ENCODE peak calls at places on chromosomes 11 and 22, in eight cellular contexts. Q is HepG2, L is B cell, Z is esophagus squamous epithelium, M is uterus, Y is choroid plexus epithelial cell, P is IMR-90, G is sigmoid colon. W is an unnamed sample.

GRCh38 chr11:86787018-86787417 is 13.3 kb upstream of the PRSS23 start:
- DNase-seq in Z (no peak), Y (no peak), L (no peak), Q (no peak), P (no peak), G (no peak), M (no peak), W (no peak)

GRCh38 chr22:46844606-46845210 is 82.3 kb downstream of the TBC1D22A start:
- DNase-seq in G (no peak), Z (no peak), M (no peak), Q (no peak), L (no peak), P (no peak), Y (no peak), W (no peak)

GRCh38 chr11:74011360-74012071 is 2.6 kb upstream of the UCP3 start:
- DNase-seq in P (peak; percentile 38), G (peak; percentile 62), Z (no peak), Y (peak; percentile 78), L (peak; percentile 56), Q (no peak), M (no peak), W (peak; percentile 29)

GRCh38 chr11:123381817-123382554 is 48.1 kb upstream of the GRAMD1B start:
- DNase-seq in Y (no peak), M (no peak), G (no peak), P (no peak), L (no peak), Q (no peak), Z (no peak), W (no peak)

GRCh38 chr22:42817556-42817955 is 39.5 kb downstream of the ARFGAP3 start:
- DNase-seq in Z (no peak), M (no peak), Q (no peak), G (no peak), P (no peak), L (no peak), Y (peak; percentile 45), W (no peak)

GRCh38 chr22:33467718-33468117 is 409.5 kb upstream of the SYN3 start:
- DNase-seq in M (no peak), Q (no peak), P (no peak), G (no peak), Z (no peak), Y (peak; percentile 26), L (no peak), W (peak; percentile 42)

GRCh38 chr11:31340903-31341572 is 28.5 kb downstream of the DCDC1 start:
- DNase-seq in Y (peak; percentile 71), L (no peak), Q (peak; percentile 45), G (no peak), Z (no peak), M (no peak), P (peak; percentile 41), W (peak; percentile 46)

GRCh38 chr11:68379216-68379615 is 66.8 kb downstream of the LRP5 start:
- DNase-seq in Y (peak; percentile 78), Z (no peak), Q (no peak), G (no peak), L (no peak), M (no peak), P (no peak), W (no peak)

GRCh38 chr11:19882356-19882755 is 169.7 kb downstream of the NAV2 start:
- DNase-seq in Y (no peak), G (no peak), P (no peak), M (no peak), Z (no peak), L (no peak), Q (no peak), W (no peak)

GRCh38 chr22:47762141-47762540 is 999.7 kb downstream of the TBC1D22A start:
- DNase-seq in Q (no peak), G (no peak), P (no peak), M (no peak), L (no peak), Y (no peak), Z (no peak), W (no peak)

GRCh38 chr11:80937831-80938230 is 1497.0 kb upstream of the TENM4 start:
- DNase-seq in Z (no peak), L (no peak), M (no peak), Y (peak; percentile 10), P (no peak), Q (no peak), G (no peak), W (no peak)

GRCh38 chr11:99098258-99098657 is 77.5 kb downstream of the CNTN5 start:
- DNase-seq in Q (no peak), L (no peak), M (no peak), Z (no peak), G (no peak), Y (no peak), P (no peak), W (no peak)

GRCh38 chr11:44371706-44372105 is 61.8 kb upstream of the ALX4 start:
- DNase-seq in P (no peak), Z (no peak), L (no peak), Q (no peak), G (no peak), Y (no peak), M (no peak), W (no peak)

GRCh38 chr22:46122511-46122971 is 27.8 kb upstream of the PPARA start:
- DNase-seq in M (peak; percentile 77), Q (peak; percentile 37), Y (peak; percentile 65), P (peak; percentile 46), G (peak; percentile 88), L (peak; percentile 90), Z (no peak), W (peak; percentile 62)

DNA sequence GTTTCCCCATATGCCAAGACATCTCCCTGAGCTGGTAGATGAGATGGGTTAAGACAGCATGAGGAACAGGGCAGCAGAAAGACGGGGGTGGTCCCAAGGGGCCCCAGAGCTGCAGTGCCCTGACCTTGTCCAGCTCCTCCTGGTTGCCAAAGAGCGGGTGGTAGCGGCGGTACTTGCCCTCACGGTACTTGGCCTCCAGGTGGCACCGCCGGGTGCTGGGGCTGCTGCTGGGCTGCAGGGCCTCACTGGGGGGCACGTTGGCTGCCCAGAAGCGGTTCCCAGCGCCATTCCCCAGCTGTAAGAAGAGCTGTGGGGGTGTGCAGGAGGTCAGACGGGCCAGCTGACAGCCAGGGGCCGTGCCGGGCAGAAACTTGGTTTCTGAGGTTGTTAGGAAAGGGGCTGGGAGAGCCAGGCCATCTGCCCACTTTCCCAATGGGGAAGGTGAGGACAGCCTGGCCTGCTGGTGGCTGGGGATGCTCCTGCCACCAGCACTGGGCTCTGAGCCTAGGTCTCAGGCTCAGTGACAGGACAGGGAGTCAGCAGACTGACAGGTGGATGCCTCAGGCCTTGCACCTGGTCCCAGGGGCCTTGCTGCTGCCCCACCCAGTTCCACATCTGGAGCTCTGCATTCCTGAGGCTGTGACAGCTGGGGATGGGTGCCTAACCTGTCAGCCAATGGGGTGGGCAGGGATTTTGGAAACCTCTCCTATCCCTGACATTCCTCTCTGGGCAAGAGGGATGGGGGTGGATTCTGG is 30.0 kb upstream of the PDE2A start:
- DNase-seq in L (no peak), M (no peak), Z (no peak), Y (no peak), Q (no peak), P (no peak), G (no peak), W (peak; percentile 30)
- TF ChIP-seq CTCF in L (no peak), M (no peak), Z (no peak), Y (peak; percentile 31), Q (no peak), P (peak; percentile 20), G (no peak), W (peak; percentile 34)

GRCh38 chr11:115241899-115242298 is 262.3 kb downstream of the CADM1 start:
- DNase-seq in P (no peak), Z (no peak), Q (no peak), G (no peak), Y (no peak), L (no peak), M (no peak), W (no peak)

GRCh38 chr11:115234794-115235193 is 269.4 kb downstream of the CADM1 start:
- DNase-seq in Q (no peak), M (no peak), Z (no peak), L (no peak), G (no peak), Y (no peak), P (no peak), W (no peak)

GRCh38 chr11:115237578-115237977 is 266.6 kb downstream of the CADM1 start:
- DNase-seq in P (no peak), Y (no peak), G (no peak), Q (no peak), M (no peak), L (no peak), Z (no peak), W (no peak)

GRCh38 chr11:115238086-115238485 is 266.1 kb downstream of the CADM1 start:
- DNase-seq in Y (no peak), M (no peak), G (no peak), L (no peak), Q (no peak), P (no peak), Z (no peak), W (no peak)

DNA sequence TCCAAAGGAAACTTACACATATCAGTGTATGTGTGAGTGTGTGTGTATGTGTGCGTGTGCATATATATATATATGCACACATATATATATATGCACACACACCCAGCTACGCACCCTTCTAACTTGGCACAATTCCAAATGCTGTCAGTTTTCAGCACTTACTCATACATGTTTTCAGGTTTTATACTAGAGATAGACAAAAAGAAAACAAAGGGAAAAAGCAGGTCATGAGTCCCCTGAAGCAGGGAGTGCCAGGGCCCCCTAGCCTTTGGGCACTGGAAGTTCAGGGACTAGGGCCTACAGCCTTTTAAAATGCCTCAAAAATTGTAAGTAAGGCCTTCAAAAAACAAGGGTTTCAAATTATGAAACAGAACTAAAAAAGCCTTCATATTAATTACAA is 265.4 kb downstream of the CADM1 start:
- DNase-seq in M (no peak), Y (peak; percentile 52), Z (no peak), G (no peak), P (no peak), L (no peak), Q (no peak), W (no peak)
- TF ChIP-seq CTCF in M (no peak), Y (peak; percentile 58), Z (no peak), G (no peak), P (no peak), L (no peak), Q (no peak), W (no peak)

GRCh38 chr11:101475699-101476098 is 108.1 kb downstream of the TRPC6 start:
- DNase-seq in P (no peak), M (no peak), G (no peak), Z (no peak), Y (no peak), L (no peak), Q (no peak), W (no peak)

GRCh38 chr11:101466352-101466751 is 117.5 kb downstream of the TRPC6 start:
- DNase-seq in L (no peak), M (no peak), Z (no peak), G (no peak), P (no peak), Q (no peak), Y (no peak), W (no peak)

GRCh38 chr11:101474666-101475065 is 109.1 kb downstream of the TRPC6 start:
- DNase-seq in P (no peak), G (no peak), M (no peak), L (no peak), Q (no peak), Z (no peak), Y (no peak), W (no peak)

GRCh38 chr11:101470881-101471535 is 112.8 kb downstream of the TRPC6 start:
- DNase-seq in M (no peak), Q (peak; percentile 25), Y (no peak), L (no peak), P (peak; percentile 75), Z (no peak), G (no peak), W (no peak)

GRCh38 chr11:101470414-101470813 is 113.4 kb downstream of the TRPC6 start:
- DNase-seq in G (no peak), P (peak; percentile 22), Y (no peak), Q (no peak), Z (no peak), L (no peak), M (no peak), W (no peak)
- TF ChIP-seq CTCF in G (no peak), P (no peak), Y (no peak), Q (no peak), Z (no peak), L (no peak), M (no peak), W (no peak)

GRCh38 chr11:124945826-124946225 is 8.2 kb upstream of the CCDC15 start:
- DNase-seq in Z (no peak), M (no peak), P (no peak), Y (no peak), Q (no peak), G (no peak), L (no peak), W (no peak)
- TF ChIP-seq CTCF in Z (no peak), M (no peak), P (no peak), Y (no peak), Q (no peak), G (no peak), L (no peak), W (no peak)